ENCODE peak calls at places on chromosomes 3 and 15, in four cellular contexts. One of them, this sample, is unnamed.
A peak's percentile ranks its signal among the peaks of the same experiment; 100 is the strongest.

GRCh38 chr15:70611286-70611685 is 152.1 kb downstream of the UACA start:
- DNase-seq in NB4: no peak
- DNase-seq in body of pancreas: no peak
- DNase-seq in suprapubic skin: no peak
- DNase-seq in this sample: no peak

GRCh38 chr3:55659023-55659355 is 171.9 kb upstream of the WNT5A start:
- DNase-seq in body of pancreas: no peak
- DNase-seq in suprapubic skin: no peak
- DNase-seq in NB4: no peak
- DNase-seq in this sample: no peak

GRCh38 chr15:80418892-80419537 is 14.8 kb downstream of the ARNT2 start:
- DNase-seq in body of pancreas: peak; percentile 35
- DNase-seq in suprapubic skin: no peak
- DNase-seq in NB4: peak; percentile 54
- DNase-seq in this sample: no peak

GRCh38 chr15:22229971-22230815 is 149.9 kb downstream of the OR4M2 start:
- DNase-seq in suprapubic skin: no peak
- DNase-seq in NB4: no peak
- DNase-seq in body of pancreas: no peak
- DNase-seq in this sample: no peak

GRCh38 chr15:49877117-49877860 is 241.7 kb downstream of the ATP8B4 start:
- DNase-seq in NB4: no peak
- DNase-seq in suprapubic skin: no peak
- DNase-seq in body of pancreas: no peak
- DNase-seq in this sample: no peak

GRCh38 chr15:74631935-74632560 is 16.4 kb downstream of the CLK3 start:
- DNase-seq in body of pancreas: peak; percentile 67
- DNase-seq in suprapubic skin: no peak
- DNase-seq in NB4: peak; percentile 72
- DNase-seq in this sample: peak; percentile 64

GRCh38 chr15:100671858-100672543 is 69.6 kb downstream of the ASB7 start:
- DNase-seq in suprapubic skin: no peak
- DNase-seq in body of pancreas: no peak
- DNase-seq in NB4: peak; percentile 51
- DNase-seq in this sample: no peak

GRCh38 chr15:72365844-72366243 is 10.0 kb downstream of the HEXA start:
- DNase-seq in body of pancreas: no peak
- DNase-seq in NB4: peak; percentile 90
- DNase-seq in suprapubic skin: no peak
- DNase-seq in this sample: no peak

GRCh38 chr3:136819784-136820640 is 1.1 kb downstream of the SLC35G2 start:
- DNase-seq in body of pancreas: peak; percentile 53
- DNase-seq in NB4: peak; percentile 68
- DNase-seq in suprapubic skin: peak; percentile 79
- DNase-seq in this sample: no peak

GRCh38 chr3:178182337-178182761 is 353.9 kb upstream of the KCNMB2 start:
- DNase-seq in suprapubic skin: no peak
- DNase-seq in body of pancreas: peak; percentile 10
- DNase-seq in NB4: no peak
- DNase-seq in this sample: no peak

DNA sequence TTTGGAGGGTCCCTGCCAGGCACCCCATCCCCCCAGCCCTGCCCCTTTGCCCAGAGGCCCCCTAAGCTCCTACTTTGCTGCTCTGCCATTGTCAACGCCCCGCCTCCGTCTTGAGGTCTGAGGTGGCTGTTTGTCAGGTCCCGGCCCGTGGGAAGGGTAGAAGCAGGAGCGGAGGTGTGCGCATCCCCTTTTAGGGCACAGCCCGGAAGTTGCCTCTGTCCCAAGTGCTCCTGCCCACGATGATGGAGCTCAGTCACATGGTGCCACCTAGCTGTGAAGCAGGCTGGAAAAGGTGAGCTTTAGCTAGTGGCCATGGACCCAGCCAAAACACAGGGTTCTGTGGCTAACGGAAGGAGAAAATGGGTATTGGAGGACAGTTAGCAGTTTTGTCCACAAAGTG is 28.5 kb upstream of the LCTL start:
- DNase-seq in NB4: no peak
- DNase-seq in body of pancreas: no peak
- DNase-seq in suprapubic skin: no peak
- DNase-seq in this sample: no peak
- TF ChIP-seq CTCF in NB4: no peak
- TF ChIP-seq CTCF in body of pancreas: no peak
- TF ChIP-seq CTCF in suprapubic skin: no peak
- TF ChIP-seq CTCF in this sample: no peak

GRCh38 chr3:9780451-9780797 is 10.7 kb upstream of the CAMK1 start:
- DNase-seq in suprapubic skin: no peak
- DNase-seq in body of pancreas: no peak
- DNase-seq in NB4: no peak
- DNase-seq in this sample: no peak

GRCh38 chr3:9782777-9783176 is 9.5 kb downstream of the TADA3 start:
- DNase-seq in NB4: peak; percentile 72
- DNase-seq in suprapubic skin: no peak
- DNase-seq in body of pancreas: no peak
- DNase-seq in this sample: no peak

GRCh38 chr3:9781978-9782575 is 10.2 kb downstream of the TADA3 start:
- DNase-seq in suprapubic skin: no peak
- DNase-seq in NB4: peak; percentile 36
- DNase-seq in body of pancreas: no peak
- DNase-seq in this sample: no peak

GRCh38 chr3:9780920-9781319 is 11.2 kb upstream of the CAMK1 start:
- DNase-seq in body of pancreas: no peak
- DNase-seq in NB4: no peak
- DNase-seq in suprapubic skin: no peak
- DNase-seq in this sample: no peak

DNA sequence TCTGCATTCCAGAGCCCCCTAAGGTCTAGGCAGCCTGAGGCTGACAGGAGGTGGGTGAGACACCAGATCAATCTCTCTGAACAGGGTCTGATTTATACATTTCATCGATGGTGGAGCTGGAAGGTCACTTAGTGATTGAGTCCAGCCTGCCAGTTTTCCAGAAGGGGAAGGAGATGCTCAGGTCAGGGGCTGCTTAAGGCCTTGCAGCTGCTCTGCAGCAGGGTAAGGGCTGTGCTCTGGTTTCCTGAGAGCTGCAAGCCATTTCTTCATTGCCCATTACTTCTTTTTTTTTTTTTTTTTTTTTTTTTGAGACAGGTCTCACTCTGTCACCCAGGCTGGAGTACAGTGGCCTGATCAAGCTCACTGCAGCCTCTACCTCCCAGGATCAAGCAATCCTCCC is 10.7 kb downstream of the TADA3 start:
- DNase-seq in NB4: peak; percentile 44
- DNase-seq in body of pancreas: no peak
- DNase-seq in suprapubic skin: no peak
- DNase-seq in this sample: no peak
- TF ChIP-seq CTCF in NB4: no peak
- TF ChIP-seq CTCF in body of pancreas: no peak
- TF ChIP-seq CTCF in suprapubic skin: no peak
- TF ChIP-seq CTCF in this sample: no peak

GRCh38 chr3:39124876-39125836 is 17.7 kb downstream of the TTC21A start:
- DNase-seq in suprapubic skin: no peak
- DNase-seq in NB4: no peak
- DNase-seq in body of pancreas: peak; percentile 52
- DNase-seq in this sample: no peak
- TF ChIP-seq CTCF in suprapubic skin: no peak
- TF ChIP-seq CTCF in NB4: peak; percentile 1
- TF ChIP-seq CTCF in body of pancreas: peak; percentile 19
- TF ChIP-seq CTCF in this sample: no peak

GRCh38 chr3:150830094-150830681 is 67.2 kb upstream of the SIAH2 start:
- DNase-seq in body of pancreas: no peak
- DNase-seq in NB4: peak; percentile 33
- DNase-seq in suprapubic skin: no peak
- DNase-seq in this sample: no peak
- TF ChIP-seq CTCF in body of pancreas: peak; percentile 8
- TF ChIP-seq CTCF in NB4: peak; percentile 52
- TF ChIP-seq CTCF in suprapubic skin: no peak
- TF ChIP-seq CTCF in this sample: no peak

GRCh38 chr3:185457376-185457775 is 41.5 kb downstream of the TMEM41A start:
- DNase-seq in body of pancreas: no peak
- DNase-seq in suprapubic skin: no peak
- DNase-seq in NB4: no peak
- DNase-seq in this sample: no peak

GRCh38 chr3:185460719-185461350 is 38.0 kb downstream of the TMEM41A start:
- DNase-seq in NB4: peak; percentile 19
- DNase-seq in body of pancreas: no peak
- DNase-seq in suprapubic skin: no peak
- DNase-seq in this sample: no peak

GRCh38 chr3:185460283-185460682 is 38.6 kb downstream of the TMEM41A start:
- DNase-seq in body of pancreas: no peak
- DNase-seq in NB4: no peak
- DNase-seq in suprapubic skin: no peak
- DNase-seq in this sample: no peak

GRCh38 chr3:185455860-185456259 is 43.0 kb downstream of the TMEM41A start:
- DNase-seq in body of pancreas: no peak
- DNase-seq in suprapubic skin: no peak
- DNase-seq in NB4: no peak
- DNase-seq in this sample: no peak
- TF ChIP-seq CTCF in body of pancreas: no peak
- TF ChIP-seq CTCF in suprapubic skin: no peak
- TF ChIP-seq CTCF in NB4: no peak
- TF ChIP-seq CTCF in this sample: no peak

GRCh38 chr3:25088284-25088683 is 339.8 kb upstream of the RARB start:
- DNase-seq in NB4: no peak
- DNase-seq in suprapubic skin: no peak
- DNase-seq in body of pancreas: no peak
- DNase-seq in this sample: no peak

GRCh38 chr3:25091938-25092337 is 336.1 kb upstream of the RARB start:
- DNase-seq in body of pancreas: no peak
- DNase-seq in NB4: no peak
- DNase-seq in suprapubic skin: no peak
- DNase-seq in this sample: no peak

GRCh38 chr3:25094932-25095690 is 333.0 kb upstream of the RARB start:
- DNase-seq in NB4: no peak
- DNase-seq in suprapubic skin: no peak
- DNase-seq in body of pancreas: no peak
- DNase-seq in this sample: no peak

GRCh38 chr3:25086721-25087120 is 341.3 kb upstream of the RARB start:
- DNase-seq in suprapubic skin: no peak
- DNase-seq in NB4: no peak
- DNase-seq in body of pancreas: no peak
- DNase-seq in this sample: no peak

GRCh38 chr3:25090869-25091453 is 337.1 kb upstream of the RARB start:
- DNase-seq in body of pancreas: no peak
- DNase-seq in NB4: no peak
- DNase-seq in suprapubic skin: no peak
- DNase-seq in this sample: no peak
- TF ChIP-seq CTCF in body of pancreas: no peak
- TF ChIP-seq CTCF in NB4: no peak
- TF ChIP-seq CTCF in suprapubic skin: no peak
- TF ChIP-seq CTCF in this sample: no peak

GRCh38 chr15:86620636-86621349 is 541.1 kb downstream of the AGBL1 start:
- DNase-seq in body of pancreas: no peak
- DNase-seq in suprapubic skin: no peak
- DNase-seq in NB4: no peak
- DNase-seq in this sample: no peak

GRCh38 chr15:86620113-86620512 is 540.4 kb downstream of the AGBL1 start:
- DNase-seq in NB4: no peak
- DNase-seq in body of pancreas: no peak
- DNase-seq in suprapubic skin: no peak
- DNase-seq in this sample: no peak

GRCh38 chr15:86615411-86615810 is 535.7 kb downstream of the AGBL1 start:
- DNase-seq in NB4: no peak
- DNase-seq in suprapubic skin: no peak
- DNase-seq in body of pancreas: no peak
- DNase-seq in this sample: no peak

GRCh38 chr15:86611392-86612040 is 531.8 kb downstream of the AGBL1 start:
- DNase-seq in NB4: peak; percentile 49
- DNase-seq in body of pancreas: no peak
- DNase-seq in suprapubic skin: no peak
- DNase-seq in this sample: no peak

GRCh38 chr15:86615816-86616215 is 536.1 kb downstream of the AGBL1 start:
- DNase-seq in NB4: no peak
- DNase-seq in suprapubic skin: no peak
- DNase-seq in body of pancreas: no peak
- DNase-seq in this sample: no peak
- TF ChIP-seq CTCF in NB4: no peak
- TF ChIP-seq CTCF in suprapubic skin: no peak
- TF ChIP-seq CTCF in body of pancreas: no peak
- TF ChIP-seq CTCF in this sample: no peak

This sample was measured in omental fat pad.